ENCODE peak calls at places on chromosomes 4 and X, in six cellular contexts. One of them, this sample, is unnamed.

GRCh38 chr4:89755210-89755609 is 81.8 kb downstream of the SNCA start:
- DNase-seq in Caco-2: no peak
- DNase-seq in BJ: no peak
- DNase-seq in cardiac muscle cell: no peak
- DNase-seq in tibial artery: no peak
- DNase-seq in mucosa of descending colon: no peak
- DNase-seq in this sample: no peak

GRCh38 chrX:135185795-135186443 is 14.7 kb upstream of the CT55 start:
- DNase-seq in Caco-2: peak
- DNase-seq in BJ: peak
- DNase-seq in cardiac muscle cell: peak
- DNase-seq in tibial artery: peak
- DNase-seq in mucosa of descending colon: no peak
- DNase-seq in this sample: peak

GRCh38 chr4:121800638-121800960 is 524 bp upstream of the EXOSC9 start:
- DNase-seq in Caco-2: no peak
- DNase-seq in BJ: no peak
- DNase-seq in cardiac muscle cell: no peak
- DNase-seq in tibial artery: no peak
- DNase-seq in mucosa of descending colon: no peak
- DNase-seq in this sample: no peak

GRCh38 chr4:38034986-38035882 is 75.0 kb downstream of the PTTG2 start:
- DNase-seq in Caco-2: peak
- DNase-seq in BJ: no peak
- DNase-seq in cardiac muscle cell: peak
- DNase-seq in tibial artery: no peak
- DNase-seq in mucosa of descending colon: no peak
- DNase-seq in this sample: no peak

GRCh38 chr4:113893546-113893945 is 85.9 kb downstream of the ARSJ start:
- DNase-seq in Caco-2: no peak
- DNase-seq in BJ: no peak
- DNase-seq in cardiac muscle cell: no peak
- DNase-seq in tibial artery: no peak
- DNase-seq in mucosa of descending colon: no peak
- DNase-seq in this sample: no peak

GRCh38 chr4:40419231-40419912 is 84.2 kb downstream of the CHRNA9 start:
- DNase-seq in Caco-2: no peak
- DNase-seq in BJ: no peak
- DNase-seq in cardiac muscle cell: no peak
- DNase-seq in tibial artery: no peak
- DNase-seq in mucosa of descending colon: no peak
- DNase-seq in this sample: no peak

GRCh38 chr4:6773616-6774540 is 8.6 kb upstream of the KIAA0232 start:
- DNase-seq in Caco-2: no peak
- DNase-seq in BJ: no peak
- DNase-seq in cardiac muscle cell: no peak
- DNase-seq in tibial artery: no peak
- DNase-seq in mucosa of descending colon: no peak
- DNase-seq in this sample: no peak

GRCh38 chr4:118790544-118790943 is 45.4 kb downstream of the SEC24D start:
- DNase-seq in Caco-2: no peak
- DNase-seq in BJ: no peak
- DNase-seq in cardiac muscle cell: no peak
- DNase-seq in tibial artery: no peak
- DNase-seq in mucosa of descending colon: no peak
- DNase-seq in this sample: no peak

GRCh38 chr4:78308517-78308916 is 243.1 kb upstream of the ANXA3 start:
- DNase-seq in Caco-2: no peak
- DNase-seq in BJ: no peak
- DNase-seq in cardiac muscle cell: no peak
- DNase-seq in tibial artery: no peak
- DNase-seq in mucosa of descending colon: no peak
- DNase-seq in this sample: no peak

GRCh38 chrX:139931646-139932076 is 1.2 kb downstream of the ATP11C start:
- DNase-seq in Caco-2: no peak
- DNase-seq in BJ: no peak
- DNase-seq in cardiac muscle cell: no peak
- DNase-seq in tibial artery: no peak
- DNase-seq in mucosa of descending colon: no peak
- DNase-seq in this sample: no peak

GRCh38 chr4:6475492-6476020 is 3.1 kb upstream of the PPP2R2C start:
- DNase-seq in Caco-2: no peak
- DNase-seq in BJ: no peak
- DNase-seq in cardiac muscle cell: no peak
- DNase-seq in tibial artery: no peak
- DNase-seq in mucosa of descending colon: no peak
- DNase-seq in this sample: no peak

GRCh38 chrX:27890611-27891010 is 82.8 kb downstream of the MAGEB10 start:
- DNase-seq in Caco-2: no peak
- DNase-seq in BJ: no peak
- DNase-seq in cardiac muscle cell: no peak
- DNase-seq in tibial artery: no peak
- DNase-seq in mucosa of descending colon: no peak
- DNase-seq in this sample: no peak

GRCh38 chr4:152401424-152401823 is 134.5 kb downstream of the FBXW7 start:
- DNase-seq in Caco-2: no peak
- DNase-seq in BJ: no peak
- DNase-seq in cardiac muscle cell: no peak
- DNase-seq in tibial artery: no peak
- DNase-seq in mucosa of descending colon: no peak
- DNase-seq in this sample: no peak

GRCh38 chr4:87150498-87151261 is 69.7 kb downstream of the KLHL8 start:
- DNase-seq in Caco-2: peak
- DNase-seq in BJ: peak
- DNase-seq in cardiac muscle cell: peak
- DNase-seq in tibial artery: peak
- DNase-seq in mucosa of descending colon: no peak
- DNase-seq in this sample: peak

GRCh38 chr4:37953620-37954325 is 6.4 kb upstream of the PTTG2 start:
- DNase-seq in Caco-2: peak
- DNase-seq in BJ: no peak
- DNase-seq in cardiac muscle cell: no peak
- DNase-seq in tibial artery: no peak
- DNase-seq in mucosa of descending colon: no peak
- DNase-seq in this sample: no peak

GRCh38 chr4:82770607-82771006 is 28.0 kb downstream of the SCD5 start:
- DNase-seq in Caco-2: no peak
- DNase-seq in BJ: no peak
- DNase-seq in cardiac muscle cell: no peak
- DNase-seq in tibial artery: no peak
- DNase-seq in mucosa of descending colon: no peak
- DNase-seq in this sample: no peak

GRCh38 chr4:68390205-68390604 is 40.3 kb upstream of the YTHDC1 start:
- DNase-seq in Caco-2: no peak
- DNase-seq in BJ: no peak
- DNase-seq in cardiac muscle cell: no peak
- DNase-seq in tibial artery: no peak
- DNase-seq in mucosa of descending colon: no peak
- DNase-seq in this sample: no peak

GRCh38 chrX:121308276-121308805 is 260.9 kb downstream of the GLUD2 start:
- DNase-seq in Caco-2: peak
- DNase-seq in BJ: peak
- DNase-seq in cardiac muscle cell: peak
- DNase-seq in tibial artery: peak
- DNase-seq in mucosa of descending colon: no peak
- DNase-seq in this sample: peak

GRCh38 chr4:185792384-185793146 is 19.4 kb downstream of the SORBS2 start:
- DNase-seq in Caco-2: no peak
- DNase-seq in BJ: peak
- DNase-seq in cardiac muscle cell: peak
- DNase-seq in tibial artery: no peak
- DNase-seq in mucosa of descending colon: no peak
- DNase-seq in this sample: peak

DNA sequence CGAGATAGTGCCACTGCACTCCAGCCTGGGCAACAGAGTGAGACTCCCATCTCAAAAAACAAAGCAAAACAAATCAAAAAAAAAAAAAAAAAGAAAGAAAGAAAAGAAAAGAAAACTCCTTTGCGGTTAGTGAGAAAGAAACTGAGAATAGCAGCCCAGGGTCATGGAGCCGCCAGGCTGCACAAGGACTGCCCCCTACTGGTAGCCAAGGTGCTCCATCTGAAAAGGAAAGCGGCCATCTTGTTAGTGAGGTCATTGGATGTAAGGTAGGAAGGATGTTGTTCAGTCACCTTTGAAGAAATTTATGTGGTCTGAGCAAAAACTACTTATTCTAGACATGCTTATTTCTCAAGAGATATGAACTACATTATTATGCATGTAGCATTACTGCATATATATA is 660.6 kb upstream of the TENM3 start:
- DNase-seq in Caco-2: no peak
- DNase-seq in BJ: no peak
- DNase-seq in cardiac muscle cell: no peak
- DNase-seq in tibial artery: no peak
- DNase-seq in mucosa of descending colon: no peak
- DNase-seq in this sample: no peak
- TF ChIP-seq CTCF in Caco-2: no peak
- TF ChIP-seq CTCF in BJ: no peak
- TF ChIP-seq CTCF in cardiac muscle cell: no peak
- TF ChIP-seq CTCF in tibial artery: no peak
- TF ChIP-seq CTCF in mucosa of descending colon: no peak
- TF ChIP-seq CTCF in this sample: no peak

DNA sequence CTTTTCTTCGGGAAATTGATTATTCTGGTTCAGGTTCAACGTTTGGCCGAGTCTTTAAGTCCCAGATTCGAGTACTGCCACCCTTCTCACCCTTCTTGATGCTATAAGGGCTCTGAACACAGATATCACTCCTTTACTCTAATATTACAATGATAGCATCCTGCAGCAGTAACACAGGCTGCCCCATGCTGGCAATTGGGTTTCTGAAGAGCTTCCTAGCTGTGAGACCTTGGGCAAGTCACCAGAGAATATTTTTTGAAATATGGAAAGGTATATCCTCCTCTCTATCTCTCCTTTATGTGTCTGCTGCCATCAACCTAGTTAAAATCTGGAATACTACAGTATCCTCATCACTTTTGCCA is 297 bp upstream of the MTMR8 start:
- DNase-seq in Caco-2: no peak
- DNase-seq in BJ: no peak
- DNase-seq in cardiac muscle cell: no peak
- DNase-seq in tibial artery: no peak
- DNase-seq in mucosa of descending colon: no peak
- DNase-seq in this sample: no peak
- H3K4me3 ChIP-seq in Caco-2: peak
- H3K4me3 ChIP-seq in BJ: no peak
- H3K4me3 ChIP-seq in cardiac muscle cell: peak
- H3K4me3 ChIP-seq in tibial artery: peak
- H3K4me3 ChIP-seq in mucosa of descending colon: no peak
- H3K4me3 ChIP-seq in this sample: no peak

DNA sequence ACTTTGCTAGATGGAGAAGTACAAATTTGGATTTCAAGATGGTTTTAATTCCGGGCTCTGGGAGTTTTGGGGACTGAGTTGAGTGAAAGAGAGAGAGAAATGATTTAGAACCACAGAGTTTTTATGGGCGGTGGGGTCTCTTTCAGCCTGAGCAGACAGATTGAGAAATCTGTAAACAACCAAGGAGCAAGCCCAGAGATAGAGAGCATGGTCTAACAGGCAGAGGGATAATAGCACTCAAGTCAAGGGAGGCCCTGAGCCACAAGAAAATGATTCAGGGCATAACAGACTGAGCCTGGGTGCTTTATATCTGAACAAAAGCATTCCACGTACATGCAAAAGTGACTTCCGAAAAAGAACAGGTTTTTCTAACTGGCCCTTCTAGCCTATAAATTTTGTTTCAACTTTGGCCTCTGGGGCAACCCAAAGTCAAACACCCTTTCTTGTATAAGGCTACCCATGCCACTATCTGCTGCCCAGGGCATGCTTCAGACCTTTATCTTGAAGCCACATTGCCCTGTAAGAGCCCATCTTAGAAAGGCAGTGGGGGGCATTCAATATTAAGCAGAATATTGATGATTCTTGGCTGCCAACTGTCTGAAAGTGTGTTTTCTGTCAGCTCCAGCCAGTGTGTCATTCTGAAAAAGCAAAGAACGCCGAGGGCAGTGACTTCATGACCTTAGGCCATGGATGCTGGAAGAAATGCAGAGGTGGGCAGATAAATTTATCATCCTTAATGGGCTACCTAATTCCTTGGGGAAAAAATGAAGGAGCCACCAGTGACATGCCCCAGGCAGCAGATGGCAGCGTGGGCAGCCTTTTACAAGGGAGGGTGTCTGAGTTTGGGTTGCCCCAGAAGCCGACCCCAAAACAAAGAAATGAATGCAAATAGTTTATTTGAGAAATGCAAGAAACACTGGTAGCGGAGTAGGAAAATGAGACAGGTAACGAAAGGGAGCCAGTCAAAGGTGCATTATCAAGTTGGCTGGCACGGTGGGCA is 637.6 kb downstream of the MID1IP1 start:
- DNase-seq in Caco-2: no peak
- DNase-seq in BJ: no peak
- DNase-seq in cardiac muscle cell: no peak
- DNase-seq in tibial artery: no peak
- DNase-seq in mucosa of descending colon: no peak
- DNase-seq in this sample: no peak
- TF ChIP-seq CTCF in Caco-2: no peak
- TF ChIP-seq CTCF in BJ: peak
- TF ChIP-seq CTCF in cardiac muscle cell: no peak
- TF ChIP-seq CTCF in tibial artery: no peak
- TF ChIP-seq CTCF in mucosa of descending colon: no peak
- TF ChIP-seq CTCF in this sample: no peak

GRCh38 chrX:130336531-130336930 is 3.2 kb upstream of the SLC25A14 start:
- DNase-seq in Caco-2: no peak
- DNase-seq in BJ: no peak
- DNase-seq in cardiac muscle cell: no peak
- DNase-seq in tibial artery: no peak
- DNase-seq in mucosa of descending colon: no peak
- DNase-seq in this sample: no peak
- H3K4me3 ChIP-seq in Caco-2: no peak
- H3K4me3 ChIP-seq in BJ: no peak
- H3K4me3 ChIP-seq in cardiac muscle cell: no peak
- H3K4me3 ChIP-seq in tibial artery: no peak
- H3K4me3 ChIP-seq in mucosa of descending colon: no peak
- H3K4me3 ChIP-seq in this sample: no peak

GRCh38 chrX:107429090-107429489 is 20.4 kb upstream of the FRMPD3 start:
- DNase-seq in Caco-2: peak
- DNase-seq in BJ: no peak
- DNase-seq in cardiac muscle cell: peak
- DNase-seq in tibial artery: no peak
- DNase-seq in mucosa of descending colon: no peak
- DNase-seq in this sample: no peak
- TF ChIP-seq CTCF in Caco-2: no peak
- TF ChIP-seq CTCF in BJ: peak
- TF ChIP-seq CTCF in cardiac muscle cell: peak
- TF ChIP-seq CTCF in tibial artery: no peak
- TF ChIP-seq CTCF in mucosa of descending colon: no peak
- TF ChIP-seq CTCF in this sample: no peak

DNA sequence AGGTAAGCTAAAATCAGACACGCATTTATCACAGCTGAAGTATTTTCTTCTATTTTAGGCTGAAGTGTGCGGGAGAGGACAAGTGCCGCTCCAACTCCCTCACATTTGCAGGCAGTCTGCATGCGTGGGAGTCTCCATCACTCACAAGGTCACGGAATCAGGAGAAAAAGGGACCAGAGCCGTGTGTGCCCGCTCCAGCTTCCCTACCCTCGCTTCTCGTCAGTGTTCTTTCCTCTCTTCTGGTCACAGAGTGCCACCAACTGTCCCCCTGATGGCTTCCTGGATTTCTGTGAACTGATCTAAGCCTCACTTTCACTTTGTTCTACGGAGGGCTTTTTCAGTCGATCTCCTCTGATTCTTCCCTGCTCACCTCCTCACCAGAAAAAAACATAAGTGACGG is 407.3 kb upstream of the AADAT start:
- DNase-seq in Caco-2: no peak
- DNase-seq in BJ: no peak
- DNase-seq in cardiac muscle cell: no peak
- DNase-seq in tibial artery: no peak
- DNase-seq in mucosa of descending colon: no peak
- DNase-seq in this sample: no peak
- H3K4me3 ChIP-seq in Caco-2: no peak
- H3K4me3 ChIP-seq in BJ: no peak
- H3K4me3 ChIP-seq in cardiac muscle cell: no peak
- H3K4me3 ChIP-seq in tibial artery: peak
- H3K4me3 ChIP-seq in mucosa of descending colon: no peak
- H3K4me3 ChIP-seq in this sample: no peak